ENCODE peak calls at places on chromosomes 5 and 9, in seven cellular contexts. P is adrenal gland; S is sigmoid colon; V is CD4-positive, alpha-beta memory T cell; G is pancreas; J is ovary; X is heart left ventricle. Y is an unnamed sample.

GRCh38 chr9:20321683-20322082 is 300.6 kb downstream of the MLLT3 start:
- DNase-seq in P (no peak), S (no peak), V (peak), G (no peak), J (no peak), X (no peak), Y (no peak)

GRCh38 chr5:123540534-123540933 is 28.6 kb downstream of the CSNK1G3 start:
- DNase-seq in P (no peak), S (no peak), V (no peak), G (no peak), J (no peak), X (no peak), Y (no peak)

GRCh38 chr9:137421838-137422667 is 909 bp downstream of the EXD3 start:
- DNase-seq in P (no peak), S (peak), V (no peak), G (no peak), J (no peak), X (no peak), Y (no peak)

GRCh38 chr5:173890195-173890951 is 2.2 kb downstream of the CPEB4 start:
- DNase-seq in P (peak), S (peak), V (no peak), G (peak), J (peak), X (peak), Y (peak)

GRCh38 chr9:87350915-87351314 is 146.8 kb upstream of the DAPK1 start:
- DNase-seq in P (no peak), S (no peak), V (no peak), G (no peak), J (no peak), X (no peak), Y (no peak)

GRCh38 chr9:86487222-86487841 is 133.1 kb upstream of the TUT7 start:
- DNase-seq in P (no peak), S (no peak), V (no peak), G (no peak), J (no peak), X (no peak), Y (no peak)

GRCh38 chr5:53929596-53929995 is 369.2 kb downstream of the NDUFS4 start:
- DNase-seq in P (no peak), S (no peak), V (no peak), G (no peak), J (no peak), X (no peak), Y (no peak)

GRCh38 chr9:129835128-129835859 is at the start of the genes C9orf78 and USP20:
- DNase-seq in P (peak), S (peak), V (peak), G (peak), J (peak), X (peak), Y (peak)

GRCh38 chr9:19127881-19128719 is 808 bp upstream of the PLIN2 start:
- DNase-seq in P (peak), S (peak), V (peak), G (peak), J (peak), X (peak), Y (peak)

GRCh38 chr5:72633041-72633445 is 125.8 kb upstream of the ZNF366 start:
- DNase-seq in P (no peak), S (peak), V (no peak), G (no peak), J (no peak), X (no peak), Y (no peak)

GRCh38 chr5:167908596-167908995 is 382.8 kb upstream of the WWC1 start:
- DNase-seq in P (no peak), S (no peak), V (no peak), G (no peak), J (no peak), X (no peak), Y (no peak)

GRCh38 chr9:15249042-15249818 is 57.8 kb downstream of the TTC39B start:
- DNase-seq in P (no peak), S (no peak), V (no peak), G (no peak), J (no peak), X (no peak), Y (no peak)

GRCh38 chr5:176543428-176544182 is 5.5 kb upstream of the CDHR2 start:
- DNase-seq in P (no peak), S (peak), V (peak), G (peak), J (peak), X (peak), Y (peak)

GRCh38 chr9:126160067-126160853 is 166.4 kb upstream of the MVB12B start:
- DNase-seq in P (no peak), S (no peak), V (no peak), G (no peak), J (no peak), X (no peak), Y (no peak)

GRCh38 chr9:113951032-113951372 is 74.9 kb downstream of the ZNF618 start:
- DNase-seq in P (no peak), S (no peak), V (no peak), G (no peak), J (no peak), X (no peak), Y (no peak)

GRCh38 chr9:124016152-124017063 is 4.8 kb downstream of the LHX2 start:
- DNase-seq in P (no peak), S (no peak), V (no peak), G (no peak), J (no peak), X (no peak), Y (no peak)

GRCh38 chr5:50738864-50739263 is 72.4 kb downstream of the PARP8 start:
- DNase-seq in P (no peak), S (no peak), V (no peak), G (no peak), J (no peak), X (no peak), Y (no peak)

GRCh38 chr9:121441163-121441562 is 58.5 kb downstream of the GGTA1 start:
- DNase-seq in P (no peak), S (no peak), V (no peak), G (no peak), J (no peak), X (no peak), Y (no peak)

GRCh38 chr9:137606734-137607138 is 1.2 kb downstream of the ARRDC1 start:
- DNase-seq in P (no peak), S (no peak), V (no peak), G (peak), J (peak), X (no peak), Y (no peak)

GRCh38 chr9:123354806-123355508 is 1.0 kb upstream of the CRB2 start:
- DNase-seq in P (no peak), S (no peak), V (no peak), G (no peak), J (no peak), X (no peak), Y (no peak)

GRCh38 chr9:69198526-69199250 is 24.6 kb downstream of the TJP2 start:
- DNase-seq in P (no peak), S (no peak), V (no peak), G (no peak), J (no peak), X (no peak), Y (no peak)

GRCh38 chr9:18014556-18014955 is 435.7 kb downstream of the SH3GL2 start:
- DNase-seq in P (no peak), S (no peak), V (no peak), G (no peak), J (no peak), X (no peak), Y (no peak)

GRCh38 chr9:89623925-89624420 is 19.2 kb downstream of the GADD45G start:
- DNase-seq in P (no peak), S (peak), V (no peak), G (no peak), J (peak), X (peak), Y (no peak)

GRCh38 chr9:105030285-105030684 is 102.3 kb upstream of the ABCA1 start:
- DNase-seq in P (no peak), S (no peak), V (no peak), G (no peak), J (no peak), X (no peak), Y (no peak)

GRCh38 chr9:115442054-115442453 is 324.1 kb upstream of the TNC start:
- DNase-seq in P (no peak), S (no peak), V (no peak), G (no peak), J (no peak), X (no peak), Y (no peak)

GRCh38 chr9:87711857-87712800 is 13.8 kb upstream of the CTSL start:
- DNase-seq in P (peak), S (no peak), V (no peak), G (peak), J (no peak), X (no peak), Y (no peak)

GRCh38 chr5:181245427-181246275 is 1.9 kb upstream of the RACK1 start:
- DNase-seq in P (no peak), S (no peak), V (no peak), G (no peak), J (no peak), X (no peak), Y (peak)

GRCh38 chr5:149576021-149576420 is 5.3 kb upstream of the ARHGEF37 start:
- DNase-seq in P (no peak), S (no peak), V (no peak), G (no peak), J (no peak), X (no peak), Y (no peak)

GRCh38 chr5:59380350-59380951 is 513.1 kb downstream of the PDE4D start:
- DNase-seq in P (no peak), S (no peak), V (no peak), G (no peak), J (no peak), X (no peak), Y (no peak)

GRCh38 chr9:136133191-136133958 is 14.7 kb upstream of the TMEM250 start:
- DNase-seq in P (no peak), S (no peak), V (no peak), G (peak), J (peak), X (no peak), Y (no peak)

GRCh38 chr5:128202320-128202719 is 118.8 kb downstream of the SLC12A2 start:
- DNase-seq in P (no peak), S (no peak), V (no peak), G (no peak), J (no peak), X (no peak), Y (no peak)

GRCh38 chr9:3459076-3459475 is 66.7 kb downstream of the RFX3 start:
- DNase-seq in P (no peak), S (no peak), V (no peak), G (no peak), J (no peak), X (no peak), Y (no peak)

GRCh38 chr5:135320718-135321484 is 78.1 kb downstream of the MACROH2A1 start:
- DNase-seq in P (no peak), S (no peak), V (no peak), G (no peak), J (no peak), X (no peak), Y (no peak)

GRCh38 chr5:96896806-96897205 is 20.5 kb downstream of the ERAP2 start:
- DNase-seq in P (no peak), S (no peak), V (no peak), G (no peak), J (no peak), X (no peak), Y (no peak)

GRCh38 chr9:79572891-79573696 is 1.3 kb downstream of the TLE4 start:
- DNase-seq in P (peak), S (peak), V (peak), G (peak), J (peak), X (peak), Y (peak)

GRCh38 chr9:12775373-12775962 is 648 bp downstream of the LURAP1L start:
- DNase-seq in P (no peak), S (peak), V (no peak), G (peak), J (peak), X (peak), Y (peak)

GRCh38 chr5:17996002-17996401 is 361.7 kb downstream of the TAF11L14 start:
- DNase-seq in P (no peak), S (no peak), V (no peak), G (no peak), J (no peak), X (no peak), Y (no peak)
- H3K27ac ChIP-seq in P (no peak), S (no peak), V (no peak), G (no peak), J (no peak), X (no peak), Y (no peak)

GRCh38 chr5:145680169-145680568 is 155.0 kb downstream of the PRELID2 start:
- DNase-seq in P (no peak), S (no peak), V (no peak), G (no peak), J (no peak), X (no peak), Y (no peak)

GRCh38 chr5:145680744-145681143 is 154.4 kb downstream of the PRELID2 start:
- DNase-seq in P (no peak), S (peak), V (no peak), G (no peak), J (no peak), X (peak), Y (no peak)

GRCh38 chr5:145682197-145682895 is 152.8 kb downstream of the PRELID2 start:
- DNase-seq in P (no peak), S (no peak), V (no peak), G (no peak), J (no peak), X (no peak), Y (no peak)

GRCh38 chr5:145681216-145681615 is 153.9 kb downstream of the PRELID2 start:
- DNase-seq in P (no peak), S (no peak), V (no peak), G (no peak), J (no peak), X (no peak), Y (no peak)

GRCh38 chr5:145681686-145682085 is 153.5 kb downstream of the PRELID2 start:
- DNase-seq in P (peak), S (no peak), V (no peak), G (no peak), J (no peak), X (peak), Y (peak)
- H3K27ac ChIP-seq in P (no peak), S (peak), V (no peak), G (no peak), J (no peak), X (no peak), Y (no peak)

GRCh38 chr5:125412561-125413535 is 666.4 kb upstream of the ZNF608 start:
- DNase-seq in P (peak), S (peak), V (no peak), G (peak), J (peak), X (peak), Y (peak)
- H3K27ac ChIP-seq in P (peak), S (peak), V (no peak), G (no peak), J (no peak), X (peak), Y (no peak)

GRCh38 chr5:82277613-82277986 is 554 bp downstream of the RPS23 start:
- DNase-seq in P (no peak), S (no peak), V (no peak), G (no peak), J (no peak), X (no peak), Y (no peak)

GRCh38 chr5:82277987-82278710 is at the start of gene RPS23:
- DNase-seq in P (peak), S (peak), V (peak), G (peak), J (peak), X (peak), Y (peak)

GRCh38 chr5:82278711-82279370 is 687 bp upstream of the RPS23 start:
- DNase-seq in P (no peak), S (no peak), V (no peak), G (peak), J (peak), X (no peak), Y (no peak)

GRCh38 chr5:82275267-82275664 is 2.9 kb downstream of the RPS23 start:
- DNase-seq in P (no peak), S (no peak), V (no peak), G (no peak), J (no peak), X (no peak), Y (no peak)

DNA sequence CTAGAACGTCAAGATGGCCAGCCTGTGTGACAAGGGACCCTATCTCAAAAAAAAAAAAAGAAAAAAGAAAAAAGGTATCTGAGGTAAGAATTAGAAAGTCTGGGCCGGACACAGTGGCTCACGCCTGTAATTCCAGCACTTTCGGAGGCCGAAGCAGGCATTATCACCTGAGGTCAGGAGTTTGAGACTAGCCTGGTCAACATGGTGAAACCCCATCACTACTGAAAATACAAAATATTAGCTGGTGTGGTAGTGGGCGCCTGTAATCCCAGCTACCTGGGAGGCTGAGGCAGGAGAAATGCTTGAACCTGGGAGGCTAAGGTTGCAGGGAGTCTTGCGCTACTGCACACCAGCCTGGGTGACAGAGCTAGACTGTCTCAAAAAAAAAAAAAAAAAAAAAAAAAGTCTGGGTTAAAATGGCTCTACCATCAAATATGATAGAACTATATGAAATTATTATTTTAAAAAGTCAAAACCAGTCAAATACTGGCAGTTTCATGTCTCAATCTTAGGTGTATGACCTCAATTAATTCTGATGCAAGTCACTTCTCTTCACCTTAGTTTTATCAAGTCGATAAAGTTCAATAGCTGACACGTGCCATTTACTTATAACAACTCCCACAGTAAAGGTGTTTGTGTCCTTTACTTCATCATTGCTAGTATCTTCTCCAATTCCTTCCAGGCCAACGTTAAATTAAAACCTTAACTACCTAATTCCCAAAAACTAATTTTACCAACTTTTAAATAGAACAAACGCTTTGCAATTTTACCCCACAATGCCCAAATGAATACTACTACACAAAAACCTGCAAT is 1.1 kb downstream of the RPS23 start:
- DNase-seq in P (no peak), S (no peak), V (no peak), G (no peak), J (no peak), X (no peak), Y (no peak)
- H3K27ac ChIP-seq in P (no peak), S (peak), V (peak), G (no peak), J (peak), X (peak), Y (no peak)

GRCh38 chr9:109331353-109331752 is 10.5 kb upstream of the EPB41L4B start:
- DNase-seq in P (peak), S (no peak), V (no peak), G (peak), J (peak), X (peak), Y (no peak)
- H3K27ac ChIP-seq in P (peak), S (no peak), V (no peak), G (peak), J (no peak), X (peak), Y (no peak)

GRCh38 chr5:219492-219891 is 1.4 kb downstream of the SDHA start:
- DNase-seq in P (no peak), S (no peak), V (peak), G (no peak), J (no peak), X (no peak), Y (no peak)
- H3K27ac ChIP-seq in P (peak), S (peak), V (peak), G (no peak), J (no peak), X (peak), Y (peak)

GRCh38 chr9:117400131-117400530 is 14.7 kb downstream of the ASTN2 start:
- DNase-seq in P (no peak), S (no peak), V (no peak), G (no peak), J (no peak), X (no peak), Y (no peak)
- H3K27ac ChIP-seq in P (no peak), S (no peak), V (no peak), G (no peak), J (no peak), X (no peak), Y (no peak)

DNA sequence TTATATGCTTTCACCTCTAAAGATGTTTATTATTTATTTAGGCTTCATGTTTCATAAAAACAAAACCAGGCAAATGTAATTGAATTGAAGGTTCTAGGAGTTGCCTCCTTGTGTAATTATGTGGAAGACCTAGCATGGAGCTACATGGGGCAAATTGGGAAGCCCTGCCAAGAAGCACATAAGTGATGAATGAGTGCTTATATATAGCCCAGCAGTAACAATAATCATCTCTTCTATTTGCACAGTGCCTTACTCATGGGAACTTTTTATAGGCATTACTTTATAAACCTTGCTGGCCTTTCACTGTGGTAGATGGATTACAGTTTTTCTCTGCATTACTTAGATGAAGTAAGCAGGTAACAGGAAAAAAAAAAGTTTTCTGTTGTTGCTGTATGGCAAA is 40.0 kb upstream of the GRAMD2B start:
- DNase-seq in P (no peak), S (peak), V (no peak), G (no peak), J (no peak), X (no peak), Y (no peak)
- H3K27ac ChIP-seq in P (no peak), S (peak), V (no peak), G (no peak), J (no peak), X (no peak), Y (no peak)

GRCh38 chr5:140342287-140342686 is 4.1 kb downstream of the HBEGF start:
- DNase-seq in P (peak), S (peak), V (no peak), G (no peak), J (no peak), X (no peak), Y (no peak)
- H3K27ac ChIP-seq in P (peak), S (peak), V (no peak), G (no peak), J (no peak), X (peak), Y (no peak)

Y was measured in right lobe of liver.